ENCODE peak calls at places on chromosomes 16 and 17, in five cellular contexts. Y is cerebellar cortex, P is GM13976, V is ascending aorta, C is DND-41. L is an unnamed sample.
A peak's percentile ranks its signal among the peaks of the same experiment; 100 is the strongest.

GRCh38 chr16:77467929-77468328 is 33.1 kb upstream of the ADAMTS18 start:
- DNase-seq in C (no peak), P (no peak), Y (no peak), V (no peak), L (no peak)

GRCh38 chr17:14843086-14843795 is 421.9 kb downstream of the PMP22 start:
- DNase-seq in C (no peak), Y (no peak), V (no peak), P (no peak), L (no peak)

GRCh38 chr17:45646288-45646988 is 137.7 kb upstream of the CRHR1 start:
- DNase-seq in V (no peak), C (no peak), Y (no peak), P (no peak), L (no peak)

GRCh38 chr17:44909681-44910144 is 5.6 kb downstream of the GFAP start:
- DNase-seq in P (no peak), V (no peak), Y (no peak), C (no peak), L (no peak)

GRCh38 chr17:13727441-13728171 is 125.9 kb upstream of the HS3ST3A1 start:
- DNase-seq in C (no peak), P (no peak), V (no peak), Y (no peak), L (no peak)

GRCh38 chr16:23274968-23275367 is 27.1 kb upstream of the SCNN1B start:
- DNase-seq in Y (no peak), P (no peak), C (no peak), V (no peak), L (no peak)

GRCh38 chr16:59697236-59697635 is 963.1 kb upstream of the GOT2 start:
- DNase-seq in Y (no peak), V (no peak), P (no peak), C (no peak), L (no peak)

GRCh38 chr17:81685108-81685507 is 1.3 kb downstream of the HGS start:
- DNase-seq in C (peak; percentile 44), V (no peak), P (no peak), Y (no peak), L (no peak)

GRCh38 chr17:73551756-73552155 is 92.5 kb downstream of the SDK2 start:
- DNase-seq in V (no peak), C (no peak), P (no peak), Y (no peak), L (no peak)

GRCh38 chr16:86072328-86073102 is 173.6 kb downstream of the IRF8 start:
- DNase-seq in C (peak; percentile 49), P (peak; percentile 83), Y (peak; percentile 43), V (no peak), L (peak; percentile 50)

L was measured in iPS DF 6.9.